ENCODE peak calls at places on chromosomes 16 and 17, in six cellular contexts. X, D, N, U, J and S are unnamed samples.

GRCh38 chr16:2950773-2951172 is 13.3 kb upstream of the KREMEN2 start:
- DNase-seq in N (no peak), X (no peak), D (no peak), J (no peak), U (no peak), S (no peak)

GRCh38 chr16:85342348-85342747 is 230.1 kb upstream of the CIBAR2 start:
- DNase-seq in N (no peak), U (no peak), X (no peak), J (no peak), D (no peak), S (no peak)

GRCh38 chr17:21286771-21287702 is 2.5 kb downstream of the MAP2K3 start:
- DNase-seq in X (no peak), N (peak), U (no peak), D (no peak), J (no peak), S (no peak)

GRCh38 chr17:79169861-79170260 is 95.2 kb downstream of the ENGASE start:
- DNase-seq in X (no peak), U (no peak), D (no peak), N (no peak), J (no peak), S (no peak)

GRCh38 chr17:7132511-7133094 is 18.0 kb upstream of the ASGR2 start:
- DNase-seq in X (no peak), J (no peak), U (peak), N (peak), D (peak), S (peak)

GRCh38 chr17:27354051-27354490 is 60.2 kb downstream of the WSB1 start:
- DNase-seq in J (no peak), N (no peak), U (no peak), X (no peak), D (peak), S (no peak)

GRCh38 chr17:2335726-2336214 is 487 bp downstream of the TSR1 start:
- DNase-seq in X (peak), N (peak), D (peak), U (no peak), J (no peak), S (no peak)

GRCh38 chr17:77300016-77300686 is 159.4 kb downstream of the SEC14L1 start:
- DNase-seq in X (no peak), N (no peak), J (no peak), U (no peak), D (no peak), S (no peak)

GRCh38 chr16:9092963-9093477 is 1.6 kb downstream of the HAPSTR1 start:
- DNase-seq in X (peak), J (no peak), N (peak), D (peak), U (peak), S (no peak)

DNA sequence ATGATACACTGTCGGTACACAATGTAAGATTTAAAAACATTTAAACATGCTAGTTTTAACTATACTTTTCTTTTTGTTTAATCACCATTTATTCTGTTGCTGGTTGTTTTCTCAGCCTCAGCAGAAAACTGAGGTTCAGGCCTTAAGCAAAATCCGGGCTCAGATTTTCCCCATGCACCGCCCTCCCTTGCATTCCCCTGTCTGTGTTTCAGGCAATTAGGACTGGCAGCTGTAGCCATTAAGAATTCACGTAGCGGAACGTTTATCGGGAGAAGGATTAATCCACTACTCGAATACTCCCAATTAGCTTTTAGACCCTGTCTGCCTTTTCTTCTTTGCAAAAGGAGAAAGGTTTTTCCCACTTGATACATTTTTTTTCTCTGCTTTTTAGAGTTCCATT is 173.0 kb downstream of the RPTOR start:
- DNase-seq in X (no peak), D (no peak), N (no peak), J (no peak), U (no peak), S (no peak)
- H3K27ac ChIP-seq in X (no peak), D (no peak), N (no peak), J (no peak), U (no peak), S (no peak)

DNA sequence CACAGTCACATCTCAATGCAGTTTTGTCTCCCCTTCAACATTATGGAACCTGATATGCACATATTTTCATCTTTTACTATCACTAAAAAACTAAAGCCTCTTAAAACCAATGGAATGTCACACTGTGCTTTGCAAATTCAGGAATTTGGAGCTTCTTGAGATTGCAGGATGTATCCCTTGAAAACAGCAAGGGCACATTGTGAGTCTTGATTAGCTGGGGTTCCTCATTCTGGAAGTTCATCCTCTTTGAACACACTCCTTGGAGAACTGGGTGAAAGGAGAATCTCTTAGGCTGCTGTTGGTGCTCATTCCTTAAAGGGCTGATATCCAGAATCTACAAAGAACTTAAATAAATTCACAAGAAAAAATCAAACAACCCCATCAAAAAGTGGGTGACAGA is 21.1 kb upstream of the MYOCD start:
- DNase-seq in N (no peak), X (no peak), D (peak), J (no peak), U (no peak), S (no peak)
- H3K4me3 ChIP-seq in N (no peak), X (no peak), D (no peak), J (no peak), U (no peak), S (no peak)

GRCh38 chr16:22189473-22190168 is 16.5 kb upstream of the EEF2K start:
- DNase-seq in D (peak), N (peak), X (peak), U (peak), J (peak), S (no peak)

GRCh38 chr16:22191089-22191965 is 14.8 kb upstream of the EEF2K start:
- DNase-seq in N (peak), J (peak), X (peak), U (peak), D (peak), S (peak)

GRCh38 chr16:22188595-22189442 is 17.3 kb upstream of the EEF2K start:
- DNase-seq in N (peak), X (peak), D (peak), U (peak), J (peak), S (peak)

GRCh38 chr16:22191966-22192260 is 14.2 kb upstream of the EEF2K start:
- DNase-seq in D (no peak), N (peak), X (no peak), J (no peak), U (no peak), S (no peak)

GRCh38 chr16:22190169-22191088 is 15.6 kb upstream of the EEF2K start:
- DNase-seq in U (peak), N (peak), X (peak), D (peak), J (peak), S (peak)
- TF ChIP-seq POLR2AphosphoS5 in U (peak), N (peak), X (peak), D (peak), J (no peak), S (no peak)

GRCh38 chr17:10628756-10629155 is 28.4 kb downstream of the MYH3 start:
- DNase-seq in J (no peak), X (peak), N (no peak), D (peak), U (no peak), S (no peak)
- H3K27ac ChIP-seq in J (no peak), X (no peak), N (no peak), D (no peak), U (no peak), S (no peak)

GRCh38 chr17:45261577-45262515 is at the start of gene SPATA32:
- DNase-seq in D (peak), N (peak), U (peak), J (no peak), X (peak), S (no peak)
- H3K4me3 ChIP-seq in D (peak), N (peak), U (peak), J (peak), X (no peak), S (no peak)

GRCh38 chr17:59155439-59156177 is at the start of gene PRR11:
- DNase-seq in J (peak), X (peak), N (peak), D (peak), U (peak), S (peak)
- TF ChIP-seq POLR2AphosphoS5 in J (peak), X (peak), N (no peak), D (peak), U (no peak), S (no peak)

DNA sequence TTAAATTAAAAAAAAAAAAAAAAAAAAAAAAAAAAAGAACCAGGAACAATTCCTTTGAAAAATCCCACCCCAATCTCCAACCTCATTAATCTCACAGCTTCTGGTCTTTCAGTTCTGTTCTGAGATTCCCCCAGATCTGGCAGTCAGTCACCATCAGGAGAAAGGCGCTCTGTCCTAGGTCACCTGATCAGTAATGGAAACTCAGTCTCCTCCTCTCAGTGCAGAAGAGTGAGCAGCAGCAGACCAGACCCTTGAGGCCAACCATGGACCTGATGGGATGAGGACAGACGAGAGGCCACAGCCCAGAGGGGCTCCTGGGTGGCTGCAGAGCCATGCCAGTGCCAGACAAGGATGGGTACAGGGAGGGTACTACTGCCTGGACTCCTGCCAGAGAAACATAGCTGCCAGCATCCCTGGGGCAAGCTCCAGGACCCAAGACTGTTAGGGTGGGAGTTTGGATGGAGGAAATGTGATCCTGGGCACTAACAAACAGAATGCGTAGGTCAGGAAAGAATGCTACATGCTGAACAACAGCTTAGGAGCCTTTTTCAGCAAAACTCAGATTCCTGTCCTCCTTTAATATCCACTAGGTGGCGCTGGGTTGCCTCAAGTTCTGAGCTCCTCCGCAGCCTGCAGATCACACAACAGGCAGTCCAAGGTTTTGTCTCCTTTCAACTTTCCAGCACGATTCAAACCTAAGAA is 28.7 kb downstream of the MPG start:
- DNase-seq in J (no peak), N (peak), X (peak), D (peak), U (peak), S (peak)
- H3K27ac ChIP-seq in J (no peak), N (no peak), X (no peak), D (peak), U (no peak), S (no peak)